ENCODE peak calls at places on chromosomes 5 and 9, in seven cellular contexts. One of them, this sample, is unnamed.

GRCh38 chr9:124372038-124372437 is 43.2 kb downstream of the PSMB7 start:
- ATAC-seq in Panc1: no peak
- ATAC-seq in GM23338: no peak
- ATAC-seq in HepG2: no peak
- ATAC-seq in K562: no peak
- ATAC-seq in HCT116: no peak
- ATAC-seq in upper lobe of left lung: no peak
- ATAC-seq in this sample: no peak

GRCh38 chr5:6719417-6719816 is 6.2 kb downstream of the TENT4A start:
- ATAC-seq in Panc1: no peak
- ATAC-seq in GM23338: no peak
- ATAC-seq in HepG2: no peak
- ATAC-seq in K562: no peak
- ATAC-seq in HCT116: no peak
- ATAC-seq in upper lobe of left lung: no peak
- ATAC-seq in this sample: no peak

GRCh38 chr5:59287361-59287760 is 606.2 kb downstream of the PDE4D start:
- ATAC-seq in Panc1: no peak
- ATAC-seq in GM23338: peak
- ATAC-seq in HepG2: no peak
- ATAC-seq in K562: no peak
- ATAC-seq in HCT116: no peak
- ATAC-seq in upper lobe of left lung: no peak
- ATAC-seq in this sample: no peak

GRCh38 chr5:76942581-76942980 is 10.3 kb upstream of the CRHBP start:
- ATAC-seq in Panc1: peak
- ATAC-seq in GM23338: no peak
- ATAC-seq in HepG2: no peak
- ATAC-seq in K562: no peak
- ATAC-seq in HCT116: no peak
- ATAC-seq in upper lobe of left lung: no peak
- ATAC-seq in this sample: no peak

GRCh38 chr5:150671509-150672236 is 10.6 kb downstream of the MYOZ3 start:
- ATAC-seq in Panc1: peak
- ATAC-seq in GM23338: peak
- ATAC-seq in HepG2: peak
- ATAC-seq in K562: no peak
- ATAC-seq in HCT116: no peak
- ATAC-seq in upper lobe of left lung: peak
- ATAC-seq in this sample: peak

GRCh38 chr5:67058998-67059746 is 137.4 kb downstream of the CD180 start:
- ATAC-seq in Panc1: no peak
- ATAC-seq in GM23338: peak
- ATAC-seq in HepG2: no peak
- ATAC-seq in K562: peak
- ATAC-seq in HCT116: no peak
- ATAC-seq in upper lobe of left lung: no peak
- ATAC-seq in this sample: no peak

GRCh38 chr5:14339467-14339866 is 196.3 kb downstream of the TRIO start:
- ATAC-seq in Panc1: no peak
- ATAC-seq in GM23338: no peak
- ATAC-seq in HepG2: no peak
- ATAC-seq in K562: no peak
- ATAC-seq in HCT116: no peak
- ATAC-seq in upper lobe of left lung: no peak
- ATAC-seq in this sample: no peak

GRCh38 chr5:120538644-120539043 is 74.5 kb downstream of the PRR16 start:
- ATAC-seq in Panc1: no peak
- ATAC-seq in GM23338: peak
- ATAC-seq in HepG2: no peak
- ATAC-seq in K562: peak
- ATAC-seq in HCT116: no peak
- ATAC-seq in upper lobe of left lung: no peak
- ATAC-seq in this sample: no peak

GRCh38 chr5:134188092-134188491 is 11.3 kb upstream of the SKP1 start:
- ATAC-seq in Panc1: no peak
- ATAC-seq in GM23338: no peak
- ATAC-seq in HepG2: no peak
- ATAC-seq in K562: no peak
- ATAC-seq in HCT116: no peak
- ATAC-seq in upper lobe of left lung: no peak
- ATAC-seq in this sample: no peak

GRCh38 chr5:96084874-96085545 is 123.4 kb upstream of the ELL2 start:
- ATAC-seq in Panc1: no peak
- ATAC-seq in GM23338: no peak
- ATAC-seq in HepG2: no peak
- ATAC-seq in K562: no peak
- ATAC-seq in HCT116: no peak
- ATAC-seq in upper lobe of left lung: no peak
- ATAC-seq in this sample: no peak

GRCh38 chr9:121645853-121646807 is 5.3 kb upstream of the DAB2IP start:
- ATAC-seq in Panc1: no peak
- ATAC-seq in GM23338: no peak
- ATAC-seq in HepG2: no peak
- ATAC-seq in K562: no peak
- ATAC-seq in HCT116: no peak
- ATAC-seq in upper lobe of left lung: no peak
- ATAC-seq in this sample: no peak

GRCh38 chr5:78984020-78984610 is 995 bp downstream of the ARSB start:
- ATAC-seq in Panc1: peak
- ATAC-seq in GM23338: peak
- ATAC-seq in HepG2: no peak
- ATAC-seq in K562: no peak
- ATAC-seq in HCT116: peak
- ATAC-seq in upper lobe of left lung: no peak
- ATAC-seq in this sample: no peak

GRCh38 chr5:155773680-155774079 is 553.3 kb upstream of the SGCD start:
- ATAC-seq in Panc1: no peak
- ATAC-seq in GM23338: no peak
- ATAC-seq in HepG2: no peak
- ATAC-seq in K562: no peak
- ATAC-seq in HCT116: no peak
- ATAC-seq in upper lobe of left lung: no peak
- ATAC-seq in this sample: no peak

GRCh38 chr5:176816791-176817272 is 6.5 kb downstream of the UNC5A start:
- ATAC-seq in Panc1: no peak
- ATAC-seq in GM23338: peak
- ATAC-seq in HepG2: no peak
- ATAC-seq in K562: no peak
- ATAC-seq in HCT116: no peak
- ATAC-seq in upper lobe of left lung: no peak
- ATAC-seq in this sample: no peak

GRCh38 chr5:128213340-128213739 is 129.8 kb downstream of the SLC12A2 start:
- ATAC-seq in Panc1: peak
- ATAC-seq in GM23338: peak
- ATAC-seq in HepG2: peak
- ATAC-seq in K562: peak
- ATAC-seq in HCT116: peak
- ATAC-seq in upper lobe of left lung: no peak
- ATAC-seq in this sample: no peak

GRCh38 chr9:68869020-68869419 is 144.9 kb downstream of the PRKACG start:
- ATAC-seq in Panc1: no peak
- ATAC-seq in GM23338: peak
- ATAC-seq in HepG2: no peak
- ATAC-seq in K562: no peak
- ATAC-seq in HCT116: no peak
- ATAC-seq in upper lobe of left lung: no peak
- ATAC-seq in this sample: no peak

GRCh38 chr5:56490971-56491468 is 257.9 kb upstream of the ANKRD55 start:
- ATAC-seq in Panc1: no peak
- ATAC-seq in GM23338: no peak
- ATAC-seq in HepG2: no peak
- ATAC-seq in K562: peak
- ATAC-seq in HCT116: no peak
- ATAC-seq in upper lobe of left lung: peak
- ATAC-seq in this sample: no peak

GRCh38 chr5:42520203-42520602 is 97.0 kb downstream of the GHR start:
- ATAC-seq in Panc1: no peak
- ATAC-seq in GM23338: peak
- ATAC-seq in HepG2: no peak
- ATAC-seq in K562: no peak
- ATAC-seq in HCT116: no peak
- ATAC-seq in upper lobe of left lung: no peak
- ATAC-seq in this sample: no peak

GRCh38 chr5:42518595-42519067 is 95.4 kb downstream of the GHR start:
- ATAC-seq in Panc1: no peak
- ATAC-seq in GM23338: no peak
- ATAC-seq in HepG2: no peak
- ATAC-seq in K562: no peak
- ATAC-seq in HCT116: no peak
- ATAC-seq in upper lobe of left lung: peak
- ATAC-seq in this sample: peak

GRCh38 chr5:42526179-42526578 is 102.9 kb downstream of the GHR start:
- ATAC-seq in Panc1: no peak
- ATAC-seq in GM23338: no peak
- ATAC-seq in HepG2: no peak
- ATAC-seq in K562: no peak
- ATAC-seq in HCT116: no peak
- ATAC-seq in upper lobe of left lung: no peak
- ATAC-seq in this sample: no peak

GRCh38 chr5:42520957-42521356 is 97.7 kb downstream of the GHR start:
- ATAC-seq in Panc1: no peak
- ATAC-seq in GM23338: no peak
- ATAC-seq in HepG2: no peak
- ATAC-seq in K562: no peak
- ATAC-seq in HCT116: no peak
- ATAC-seq in upper lobe of left lung: no peak
- ATAC-seq in this sample: no peak

DNA sequence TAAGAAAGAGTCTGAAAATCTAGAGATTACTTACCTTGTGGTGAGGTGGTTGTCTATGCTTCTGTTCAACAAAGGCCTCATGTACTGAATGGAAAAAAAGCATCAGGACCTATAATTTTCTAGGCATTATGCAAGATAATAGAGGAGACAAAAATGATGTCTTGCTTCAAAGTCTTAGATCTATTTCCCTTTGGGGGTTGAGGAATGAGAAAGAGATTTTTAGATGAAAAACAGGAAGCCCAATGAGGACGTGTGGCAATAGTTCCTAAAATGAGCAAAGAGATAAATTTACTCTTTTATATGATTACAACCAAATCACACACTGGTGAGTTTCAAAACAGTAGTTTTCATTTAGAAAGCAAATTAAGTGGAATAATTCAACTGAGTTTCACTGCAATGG is 99.5 kb downstream of the GHR start:
- ATAC-seq in Panc1: no peak
- ATAC-seq in GM23338: no peak
- ATAC-seq in HepG2: no peak
- ATAC-seq in K562: no peak
- ATAC-seq in HCT116: no peak
- ATAC-seq in upper lobe of left lung: no peak
- ATAC-seq in this sample: peak
- TF ChIP-seq POLR2AphosphoS5 in Panc1: no peak
- TF ChIP-seq POLR2AphosphoS5 in GM23338: no peak
- TF ChIP-seq POLR2AphosphoS5 in HepG2: no peak
- TF ChIP-seq POLR2AphosphoS5 in K562: no peak
- TF ChIP-seq POLR2AphosphoS5 in HCT116: no peak
- TF ChIP-seq POLR2AphosphoS5 in upper lobe of left lung: no peak
- TF ChIP-seq POLR2AphosphoS5 in this sample: no peak

GRCh38 chr5:121968910-121969607 is 7.3 kb downstream of the SRFBP1 start:
- ATAC-seq in Panc1: peak
- ATAC-seq in GM23338: no peak
- ATAC-seq in HepG2: no peak
- ATAC-seq in K562: peak
- ATAC-seq in HCT116: peak
- ATAC-seq in upper lobe of left lung: peak
- ATAC-seq in this sample: peak
- TF ChIP-seq POLR2AphosphoS5 in Panc1: no peak
- TF ChIP-seq POLR2AphosphoS5 in GM23338: no peak
- TF ChIP-seq POLR2AphosphoS5 in HepG2: no peak
- TF ChIP-seq POLR2AphosphoS5 in K562: no peak
- TF ChIP-seq POLR2AphosphoS5 in HCT116: no peak
- TF ChIP-seq POLR2AphosphoS5 in upper lobe of left lung: no peak
- TF ChIP-seq POLR2AphosphoS5 in this sample: peak

GRCh38 chr5:148970228-148970627 is 92.6 kb downstream of the SH3TC2 start:
- ATAC-seq in Panc1: no peak
- ATAC-seq in GM23338: peak
- ATAC-seq in HepG2: no peak
- ATAC-seq in K562: no peak
- ATAC-seq in HCT116: no peak
- ATAC-seq in upper lobe of left lung: no peak
- ATAC-seq in this sample: no peak
- TF ChIP-seq POLR2AphosphoS5 in Panc1: no peak
- TF ChIP-seq POLR2AphosphoS5 in GM23338: no peak
- TF ChIP-seq POLR2AphosphoS5 in HepG2: no peak
- TF ChIP-seq POLR2AphosphoS5 in K562: no peak
- TF ChIP-seq POLR2AphosphoS5 in HCT116: no peak
- TF ChIP-seq POLR2AphosphoS5 in upper lobe of left lung: peak
- TF ChIP-seq POLR2AphosphoS5 in this sample: no peak

GRCh38 chr9:111659706-111660105 is 1.7 kb upstream of the GNG10 start:
- ATAC-seq in Panc1: no peak
- ATAC-seq in GM23338: no peak
- ATAC-seq in HepG2: no peak
- ATAC-seq in K562: no peak
- ATAC-seq in HCT116: no peak
- ATAC-seq in upper lobe of left lung: no peak
- ATAC-seq in this sample: no peak

GRCh38 chr9:111662851-111663823 is 1.7 kb downstream of the GNG10 start:
- ATAC-seq in Panc1: no peak
- ATAC-seq in GM23338: peak
- ATAC-seq in HepG2: no peak
- ATAC-seq in K562: no peak
- ATAC-seq in HCT116: no peak
- ATAC-seq in upper lobe of left lung: peak
- ATAC-seq in this sample: no peak

GRCh38 chr9:111658943-111659342 is 2.5 kb upstream of the GNG10 start:
- ATAC-seq in Panc1: no peak
- ATAC-seq in GM23338: no peak
- ATAC-seq in HepG2: no peak
- ATAC-seq in K562: no peak
- ATAC-seq in HCT116: no peak
- ATAC-seq in upper lobe of left lung: no peak
- ATAC-seq in this sample: no peak

GRCh38 chr9:111661802-111662491 is 542 bp downstream of the GNG10 start:
- ATAC-seq in Panc1: peak
- ATAC-seq in GM23338: peak
- ATAC-seq in HepG2: peak
- ATAC-seq in K562: peak
- ATAC-seq in HCT116: peak
- ATAC-seq in upper lobe of left lung: peak
- ATAC-seq in this sample: peak

DNA sequence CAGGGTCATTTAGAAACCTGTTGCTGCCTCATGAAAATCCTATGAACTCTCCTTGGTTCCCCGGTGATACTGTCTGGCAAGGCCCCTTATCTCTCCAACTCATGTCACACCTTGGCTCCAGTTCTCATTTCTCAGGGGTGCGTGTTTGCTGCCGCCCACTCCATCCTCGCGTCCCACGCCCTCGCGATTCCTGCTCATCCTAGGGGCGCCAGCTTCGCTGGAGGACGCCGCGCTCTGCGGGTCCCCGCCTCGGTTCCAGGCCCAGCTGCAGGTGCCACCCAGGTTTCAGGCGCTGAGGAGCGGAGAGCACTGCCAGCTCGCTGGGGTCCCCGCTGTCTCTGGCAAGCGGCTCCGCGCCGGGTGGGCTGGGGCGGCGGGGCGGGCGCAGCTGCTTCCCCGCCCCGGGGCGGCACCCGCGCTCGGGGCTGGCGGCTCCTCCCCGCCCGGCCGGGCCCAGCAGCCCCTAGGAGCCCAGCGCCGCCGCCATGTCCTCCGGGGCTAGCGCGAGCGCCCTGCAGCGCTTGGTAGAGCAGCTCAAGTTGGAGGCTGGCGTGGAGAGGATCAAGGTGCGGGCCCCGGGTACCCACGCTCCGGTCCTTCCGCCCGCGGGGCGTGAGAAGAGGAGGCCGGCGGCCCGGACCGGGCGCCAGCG is at the start of gene GNG10:
- ATAC-seq in Panc1: peak
- ATAC-seq in GM23338: peak
- ATAC-seq in HepG2: peak
- ATAC-seq in K562: peak
- ATAC-seq in HCT116: peak
- ATAC-seq in upper lobe of left lung: peak
- ATAC-seq in this sample: peak
- TF ChIP-seq POLR2AphosphoS5 in Panc1: peak
- TF ChIP-seq POLR2AphosphoS5 in GM23338: peak
- TF ChIP-seq POLR2AphosphoS5 in HepG2: peak
- TF ChIP-seq POLR2AphosphoS5 in K562: no peak
- TF ChIP-seq POLR2AphosphoS5 in HCT116: peak
- TF ChIP-seq POLR2AphosphoS5 in upper lobe of left lung: peak
- TF ChIP-seq POLR2AphosphoS5 in this sample: no peak

This sample was measured in gastroesophageal sphincter.